ENCODE peak calls at places on chromosomes 4 and X, in six cellular contexts. D is hypothalamus, A is foreskin fibroblast, N is T-cell, P is NB4, M is fibroblast of pulmonary artery. F is an unnamed sample.

GRCh38 chr4:8144359-8144758 is 14.3 kb downstream of the ABLIM2 start:
- DNase-seq in D (peak; percentile 55), A (no peak), N (no peak), P (peak; percentile 37), M (no peak), F (no peak)

GRCh38 chr4:186021461-186022167 is 47.3 kb upstream of the TLR3 start:
- DNase-seq in D (no peak), A (peak; percentile 38), N (no peak), P (peak; percentile 13), M (peak; percentile 70), F (no peak)

GRCh38 chrX:9746148-9746880 is 19.3 kb downstream of the GPR143 start:
- DNase-seq in D (no peak), A (peak; percentile 10), N (no peak), P (peak; percentile 23), M (peak; percentile 88), F (no peak)

GRCh38 chrX:111376486-111376885 is 35.5 kb downstream of the DCX start:
- DNase-seq in D (no peak), A (no peak), N (no peak), P (no peak), M (no peak), F (no peak)

GRCh38 chr4:182404371-182404770 is 161.2 kb downstream of the TENM3 start:
- DNase-seq in D (no peak), A (peak; percentile 1), N (no peak), P (no peak), M (peak; percentile 9), F (no peak)

GRCh38 chrX:124388562-124388961 is 42.2 kb downstream of the SH2D1A start:
- DNase-seq in D (peak; percentile 17), A (peak; percentile 55), N (peak; percentile 44), P (peak; percentile 67), M (peak; percentile 60), F (peak; percentile 46)

GRCh38 chrX:55490121-55490520 is 473 bp upstream of the USP51 start:
- DNase-seq in D (no peak), A (no peak), N (no peak), P (no peak), M (no peak), F (no peak)

GRCh38 chr4:151887151-151887815 is 126.5 kb upstream of the GATB start:
- DNase-seq in D (no peak), A (peak; percentile 74), N (no peak), P (peak; percentile 49), M (no peak), F (no peak)

GRCh38 chr4:112894951-112895350 is 154.5 kb upstream of the ANK2 start:
- DNase-seq in D (no peak), A (no peak), N (no peak), P (no peak), M (no peak), F (no peak)

GRCh38 chrX:25175171-25175570 is 159.4 kb upstream of the ARX start:
- DNase-seq in D (no peak), A (no peak), N (no peak), P (no peak), M (no peak), F (no peak)

GRCh38 chrX:130682990-130683389 is 220.0 kb downstream of the ENOX2 start:
- DNase-seq in D (no peak), A (peak; percentile 60), N (no peak), P (no peak), M (peak; percentile 17), F (no peak)

GRCh38 chr4:111433436-111433835 is 711.8 kb upstream of the FAM241A start:
- DNase-seq in D (no peak), A (peak; percentile 12), N (no peak), P (no peak), M (no peak), F (no peak)

GRCh38 chr4:108047199-108047598 is 57.5 kb downstream of the HADH start:
- DNase-seq in D (no peak), A (no peak), N (no peak), P (no peak), M (no peak), F (no peak)

GRCh38 chr4:41934813-41935651 is at the start of gene TMEM33:
- DNase-seq in D (peak; percentile 75), A (peak; percentile 93), N (peak; percentile 59), P (peak; percentile 97), M (peak; percentile 86), F (peak; percentile 80)